ENCODE peak calls at places on chromosomes 2 and 18, in five cellular contexts. T is mesenchymal stem cell, C is H1, Y is neuronal stem cell, E is trophoblast cell. V is an unnamed sample.

GRCh38 chr2:196170681-196171247 is 614 bp downstream of the STK17B start:
- DNase-seq in Y (peak; percentile 17), C (no peak), E (peak; percentile 59), T (peak; percentile 68), V (peak; percentile 60)

GRCh38 chr2:98187194-98187593 is 100.2 kb downstream of the VWA3B start:
- DNase-seq in C (no peak), E (no peak), Y (no peak), T (no peak), V (no peak)

GRCh38 chr2:88489181-88489580 is 36.7 kb upstream of the FOXI3 start:
- DNase-seq in Y (no peak), E (no peak), T (no peak), C (no peak), V (no peak)

GRCh38 chr2:201260302-201260800 is at the start of gene CASP8:
- DNase-seq in E (peak; percentile 5), C (no peak), T (peak; percentile 83), Y (no peak), V (peak; percentile 53)

GRCh38 chr18:48609114-48609513 is 70.3 kb downstream of the CTIF start:
- DNase-seq in C (no peak), T (no peak), E (no peak), Y (no peak), V (no peak)

GRCh38 chr2:105324732-105325131 is 4.8 kb downstream of the TGFBRAP1 start:
- DNase-seq in Y (no peak), E (peak; percentile 27), C (no peak), T (peak; percentile 89), V (peak; percentile 62)

GRCh38 chr2:72934683-72935610 is 17.6 kb downstream of the EMX1 start:
- DNase-seq in E (no peak), C (no peak), T (no peak), Y (no peak), V (no peak)

GRCh38 chr2:71882949-71883472 is 264.7 kb downstream of the CYP26B1 start:
- DNase-seq in T (peak; percentile 94), C (no peak), Y (no peak), E (peak; percentile 40), V (peak; percentile 78)

GRCh38 chr18:50131591-50131990 is 63.4 kb downstream of the MYO5B start:
- DNase-seq in T (no peak), Y (no peak), C (no peak), E (no peak), V (no peak)

GRCh38 chr2:10688921-10689807 is 611 bp downstream of the NOL10 start:
- DNase-seq in C (no peak), T (no peak), Y (peak; percentile 14), E (no peak), V (no peak)

GRCh38 chr2:5825686-5826085 is 133.5 kb downstream of the SOX11 start:
- DNase-seq in E (no peak), T (no peak), C (no peak), Y (no peak), V (no peak)

GRCh38 chr2:105645031-105645940 is 99.4 kb upstream of the NCK2 start:
- DNase-seq in Y (no peak), C (peak; percentile 36), E (no peak), T (no peak), V (no peak)

GRCh38 chr2:26471766-26472706 is 5.9 kb downstream of the OTOF start:
- DNase-seq in T (no peak), Y (no peak), C (no peak), E (no peak), V (no peak)

GRCh38 chr2:19797871-19798270 is 103.9 kb downstream of the TTC32 start:
- DNase-seq in T (peak; percentile 13), Y (no peak), E (peak; percentile 90), C (no peak), V (peak; percentile 24)

GRCh38 chr2:156436477-156437085 is 402 bp downstream of the GPD2 start:
- DNase-seq in T (peak; percentile 52), E (no peak), C (no peak), Y (peak; percentile 6), V (peak; percentile 32)

GRCh38 chr2:210177769-210178168 is 6.6 kb upstream of the KANSL1L start:
- DNase-seq in C (peak; percentile 38), Y (no peak), T (no peak), E (no peak), V (no peak)

GRCh38 chr2:119180891-119181290 is 22.3 kb upstream of the C1QL2 start:
- DNase-seq in Y (no peak), T (no peak), E (no peak), C (no peak), V (no peak)

GRCh38 chr18:12403601-12404506 is 3.9 kb upstream of the PRELID3A start:
- DNase-seq in C (no peak), T (peak; percentile 89), E (peak; percentile 84), Y (no peak), V (peak; percentile 91)

GRCh38 chr2:53519925-53520629 is 247.5 kb upstream of the CHAC2 start:
- DNase-seq in Y (no peak), C (no peak), E (peak; percentile 93), T (no peak), V (peak; percentile 21)

GRCh38 chr18:2417861-2418610 is 153.3 kb downstream of the METTL4 start:
- DNase-seq in C (no peak), E (no peak), Y (no peak), T (no peak), V (peak; percentile 41)

GRCh38 chr2:127820080-127820668 is 9.2 kb upstream of the WDR33 start:
- DNase-seq in T (no peak), Y (no peak), E (no peak), C (no peak), V (peak; percentile 7)

GRCh38 chr2:171160119-171160629 is 519 bp downstream of the TLK1 start:
- DNase-seq in C (no peak), T (peak; percentile 78), Y (peak; percentile 66), E (peak; percentile 53), V (peak; percentile 62)

GRCh38 chr2:203722411-203722810 is 16.0 kb downstream of the CD28 start:
- DNase-seq in Y (no peak), C (no peak), T (no peak), E (no peak), V (peak; percentile 47)

GRCh38 chr2:203790134-203790533 is 77.4 kb upstream of the CTLA4 start:
- DNase-seq in E (no peak), C (no peak), Y (no peak), T (no peak), V (peak; percentile 15)

GRCh38 chr2:202278944-202279343 is 13.4 kb downstream of the NOP58 start:
- DNase-seq in C (no peak), Y (no peak), T (peak; percentile 80), E (no peak), V (peak; percentile 78)

GRCh38 chr2:32805104-32806095 is 141.4 kb upstream of the LTBP1 start:
- DNase-seq in C (no peak), Y (no peak), T (peak; percentile 25), E (peak; percentile 43), V (peak; percentile 78)

GRCh38 chr2:178530625-178531142 is 50.4 kb downstream of the PLEKHA3 start:
- DNase-seq in E (no peak), C (no peak), Y (no peak), T (no peak), V (no peak)

GRCh38 chr2:119184512-119184911 is 26.0 kb upstream of the C1QL2 start:
- DNase-seq in T (no peak), C (no peak), E (peak; percentile 53), Y (no peak), V (no peak)

GRCh38 chr2:25936889-25937545 is 45.3 kb downstream of the KIF3C start:
- DNase-seq in Y (no peak), T (no peak), E (no peak), C (no peak), V (no peak)

DNA sequence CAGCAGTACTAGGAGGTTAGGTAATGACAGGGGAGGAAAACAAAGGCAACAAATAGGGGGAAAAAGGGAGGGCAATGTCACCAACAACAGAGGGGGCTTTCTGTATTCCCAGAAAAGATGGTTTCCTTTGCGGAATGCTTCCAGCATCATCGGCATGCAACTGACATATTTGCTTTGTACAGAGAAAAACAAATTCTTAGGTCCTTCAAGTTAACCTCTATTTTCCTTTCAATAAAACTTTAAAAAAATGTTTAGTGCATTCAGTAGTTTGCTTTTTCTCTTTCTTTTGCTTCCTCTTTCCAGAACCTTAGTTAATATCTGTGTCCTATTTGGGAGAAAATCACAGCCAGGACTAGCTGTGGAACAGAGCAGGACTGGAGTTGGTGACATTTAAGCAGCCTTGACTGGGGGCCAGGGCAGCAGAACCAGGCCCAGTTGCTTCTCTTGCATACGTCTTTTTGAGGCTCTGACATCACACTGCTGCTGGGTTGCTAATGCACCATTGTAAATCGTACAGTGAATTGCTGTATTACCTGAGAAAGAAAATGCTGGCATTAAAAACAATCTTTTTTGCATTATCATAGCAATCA is 188.3 kb upstream of the FANCL start:
- DNase-seq in E (no peak), Y (no peak), T (peak; percentile 0), C (no peak), V (no peak)
- H3K4me3 ChIP-seq in E (no peak overlapping the region), Y (peak overlapping the region; percentile 74), T (no peak overlapping the region), C (peak overlapping the region; percentile 63), V (no peak overlapping the region)

GRCh38 chr2:231680284-231680991 is 27.9 kb upstream of the PTMA start:
- DNase-seq in C (peak; percentile 64), T (peak; percentile 46), E (peak; percentile 56), Y (no peak), V (no peak)
- H4K91ac ChIP-seq in C (peak overlapping the region; percentile 100), T (peak overlapping the region; percentile 76), E (peak overlapping the region; percentile 95), Y (peak overlapping the region; percentile 99), V (peak overlapping the region; percentile 39)

DNA sequence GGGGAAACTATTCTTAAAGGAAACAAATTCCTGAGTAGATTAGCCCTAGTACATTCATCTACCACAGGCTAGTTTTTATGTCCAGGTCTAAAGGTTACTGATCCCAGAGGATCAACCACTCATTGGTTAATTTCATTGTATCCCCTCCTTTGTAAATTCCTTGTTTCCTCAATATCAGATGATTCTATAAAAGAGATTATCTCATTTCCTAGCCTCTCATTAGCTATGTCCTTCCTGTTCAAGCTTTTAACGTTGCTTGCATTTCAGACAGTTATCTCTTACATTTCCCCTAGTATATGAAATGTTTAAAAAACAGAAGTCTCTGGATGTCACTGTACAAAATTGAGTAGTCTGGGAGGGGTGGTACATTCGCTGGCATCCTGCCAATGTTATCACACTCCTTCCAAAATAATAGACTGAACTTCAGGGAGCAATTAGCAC is 24.2 kb upstream of the ARMC9 start:
- DNase-seq in Y (no peak), E (no peak), C (no peak), T (no peak), V (no peak)
- H3K4me3 ChIP-seq in Y (no peak overlapping the region), E (no peak overlapping the region), C (no peak overlapping the region), T (no peak overlapping the region), V (no peak overlapping the region)

DNA sequence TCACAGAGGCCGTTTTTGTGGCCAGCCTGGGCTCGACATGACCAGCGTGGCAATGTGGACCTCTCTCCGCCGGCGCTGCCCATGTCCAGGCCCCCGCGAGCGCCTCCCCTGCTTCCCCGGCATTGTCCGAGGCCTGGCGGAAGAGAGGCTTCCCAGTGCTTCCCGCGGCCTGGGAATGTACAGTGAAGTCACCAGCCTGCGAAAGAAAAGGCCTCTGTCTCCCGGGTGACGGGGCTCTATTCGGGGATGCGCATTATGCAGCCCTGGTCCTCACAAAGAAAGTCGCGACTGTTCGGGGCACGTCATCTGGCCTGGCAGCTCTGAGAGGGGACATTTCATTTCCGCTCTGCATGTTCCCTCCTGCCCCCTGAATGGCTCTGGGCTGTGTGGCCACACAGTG is 109.2 kb upstream of the AGAP1 start:
- DNase-seq in T (no peak), C (no peak), E (no peak), Y (peak; percentile 9), V (no peak)
- H4K91ac ChIP-seq in T (no peak overlapping the region), C (peak overlapping the region; percentile 67), E (no peak overlapping the region), Y (no peak overlapping the region), V (no peak overlapping the region)